ENCODE peak calls at places on chromosomes 5 and 9, in ten cellular contexts. T, G, W, Y, V, J, Z, P, I and B are unnamed samples.
A peak's percentile ranks its signal among the peaks of the same experiment; 100 is the strongest.

GRCh38 chr9:96163712-96164111 is 138.3 kb downstream of the HSD17B3 start:
- DNase-seq in W (no peak), V (no peak), G (no peak), J (no peak), Z (no peak), T (no peak), I (no peak), Y (no peak), P (no peak), B (no peak)

GRCh38 chr9:88530051-88530450 is 4.9 kb upstream of the NXNL2 start:
- DNase-seq in V (no peak), G (no peak), Z (no peak), T (no peak), W (peak; percentile 41), Y (no peak), P (no peak), J (no peak), I (peak; percentile 69), B (no peak)

GRCh38 chr9:113164536-113165300 is 13.9 kb downstream of the SLC31A2 start:
- DNase-seq in J (no peak), Z (no peak), Y (peak; percentile 25), I (no peak), G (no peak), P (no peak), T (no peak), W (no peak), V (no peak), B (peak; percentile 82)

GRCh38 chr5:86757824-86758223 is 140.1 kb downstream of the COX7C start:
- DNase-seq in G (no peak), P (no peak), I (peak; percentile 75), Z (no peak), Y (no peak), T (no peak), W (no peak), J (no peak), V (no peak), B (no peak)

GRCh38 chr5:73534001-73534547 is 31.4 kb downstream of the ANKRA2 start:
- DNase-seq in G (no peak), I (no peak), T (no peak), W (no peak), Y (no peak), J (no peak), Z (no peak), V (no peak), P (no peak), B (no peak)

GRCh38 chr9:98367923-98368322 is 112.5 kb upstream of the TBC1D2 start:
- DNase-seq in W (no peak), V (no peak), T (no peak), Z (no peak), I (no peak), Y (no peak), G (no peak), P (no peak), J (no peak), B (no peak)

GRCh38 chr9:95189230-95190098 is 128.0 kb downstream of the FANCC start:
- DNase-seq in P (peak; percentile 71), I (no peak), G (no peak), Y (no peak), V (no peak), W (peak; percentile 48), T (no peak), J (no peak), Z (no peak), B (no peak)

GRCh38 chr5:40442346-40442745 is 237.4 kb upstream of the PTGER4 start:
- DNase-seq in G (no peak), P (peak; percentile 38), Z (no peak), W (no peak), Y (no peak), J (no peak), V (no peak), T (no peak), I (peak; percentile 12), B (no peak)

GRCh38 chr5:170533383-170533782 is 29.6 kb downstream of the KCNIP1 start:
- DNase-seq in Z (no peak), V (no peak), I (no peak), J (peak; percentile 31), Y (no peak), T (no peak), W (no peak), P (no peak), G (no peak), B (no peak)

GRCh38 chr5:115366223-115366622 is 69.8 kb upstream of the CCDC112 start:
- DNase-seq in G (no peak), I (peak; percentile 81), Z (no peak), J (no peak), W (no peak), P (peak; percentile 66), T (no peak), Y (no peak), V (no peak), B (no peak)

GRCh38 chr5:151751091-151751490 is 7.3 kb downstream of the ATOX1 start:
- DNase-seq in W (no peak), I (peak; percentile 67), T (peak; percentile 72), Y (no peak), V (no peak), G (no peak), P (no peak), Z (no peak), J (no peak), B (no peak)

GRCh38 chr9:7656648-7657047 is 142.9 kb downstream of the DMAC1 start:
- DNase-seq in V (no peak), P (no peak), G (no peak), J (no peak), Z (no peak), W (no peak), Y (no peak), I (peak; percentile 3), T (no peak), B (no peak)

GRCh38 chr9:93680445-93681315 is 104.3 kb downstream of the PHF2 start:
- DNase-seq in J (peak; percentile 43), Z (no peak), Y (no peak), G (no peak), P (no peak), W (peak; percentile 5), I (no peak), T (peak; percentile 62), V (no peak), B (peak; percentile 13)

GRCh38 chr9:137524597-137525317 is 25.4 kb downstream of the PNPLA7 start:
- DNase-seq in G (no peak), Z (no peak), V (no peak), W (no peak), T (no peak), J (no peak), P (no peak), I (no peak), Y (no peak), B (no peak)

GRCh38 chr9:135604437-135605237 is 34.7 kb downstream of the GLT6D1 start:
- DNase-seq in P (no peak), V (no peak), J (no peak), Y (no peak), G (no peak), I (no peak), Z (no peak), T (peak; percentile 61), W (no peak), B (peak; percentile 17)

GRCh38 chr5:181133610-181134231 is 2.8 kb upstream of the OR2V1 start:
- DNase-seq in I (peak; percentile 97), Z (no peak), G (no peak), W (no peak), T (no peak), Y (peak; percentile 43), P (peak; percentile 26), V (no peak), J (no peak), B (peak; percentile 86)

GRCh38 chr5:138503487-138504270 is 38.4 kb downstream of the EGR1 start:
- DNase-seq in P (peak; percentile 80), G (peak; percentile 57), W (peak; percentile 27), Y (peak; percentile 54), I (peak; percentile 66), T (no peak), Z (peak; percentile 12), V (peak; percentile 2), J (peak; percentile 81), B (peak; percentile 46)

GRCh38 chr9:94860678-94861588 is 134.4 kb downstream of the AOPEP start:
- DNase-seq in W (no peak), P (no peak), G (no peak), Z (peak; percentile 60), T (no peak), I (no peak), V (peak; percentile 56), J (no peak), Y (no peak), B (no peak)

GRCh38 chr9:4303002-4303401 is 3.1 kb upstream of the GLIS3 start:
- DNase-seq in Y (no peak), W (no peak), Z (no peak), G (no peak), I (peak; percentile 34), J (no peak), V (no peak), P (peak; percentile 47), T (no peak), B (no peak)

GRCh38 chr5:5432020-5432707 is 9.7 kb downstream of the ICE1 start:
- DNase-seq in I (peak; percentile 47), Z (no peak), G (no peak), Y (no peak), J (no peak), P (no peak), T (no peak), V (no peak), W (no peak), B (no peak)
- H3K4me1 ChIP-seq in I (peaks cover 11% of the 10 kb centered on the region), Z (peaks cover 18% of the 10 kb centered on the region), G (no peaks in the 10 kb centered on the region), Y (peaks cover 19% of the 10 kb centered on the region), J (peaks cover 5% of the 10 kb centered on the region), P (no peaks in the 10 kb centered on the region), T (peaks cover 10% of the 10 kb centered on the region), V (peaks cover 10% of the 10 kb centered on the region), W (peaks cover 6% of the 10 kb centered on the region), B (no peaks in the 10 kb centered on the region)

DNA sequence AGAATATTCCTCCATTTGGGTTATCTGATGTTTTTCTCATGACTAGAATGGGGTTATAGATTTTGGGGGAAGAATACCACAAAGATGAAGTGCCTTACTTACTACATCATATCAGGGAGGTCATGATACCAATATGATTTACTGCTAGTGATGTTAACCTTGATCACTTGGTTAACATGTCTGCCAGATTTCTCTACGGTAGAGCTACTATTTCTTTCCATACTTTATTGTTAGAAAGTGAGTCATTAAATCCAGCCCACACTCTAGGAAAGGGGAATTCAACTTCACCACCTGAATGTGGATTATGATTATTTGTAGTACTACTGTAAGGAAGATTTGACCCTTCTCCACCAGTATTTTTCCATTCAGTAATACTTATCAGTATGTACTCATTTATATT is 64.7 kb downstream of the UBE2R2 start:
- DNase-seq in V (no peak), J (no peak), W (no peak), G (no peak), Z (no peak), I (peak; percentile 10), T (no peak), Y (no peak), P (no peak), B (no peak)
- H3K4me1 ChIP-seq in V (peaks cover 4% of the 10 kb centered on the region), J (peaks cover 7% of the 10 kb centered on the region), W (peaks cover 8% of the 10 kb centered on the region), G (peaks cover 3% of the 10 kb centered on the region), Z (peaks cover 4% of the 10 kb centered on the region), I (peaks cover 8% of the 10 kb centered on the region), T (peaks cover 19% of the 10 kb centered on the region), Y (peaks cover 65% of the 10 kb centered on the region), P (peaks cover 19% of the 10 kb centered on the region), B (peaks cover 22% of the 10 kb centered on the region)

GRCh38 chr5:177427919-177428573 is 1.6 kb downstream of the GRK6 start:
- DNase-seq in P (no peak), V (no peak), Y (no peak), G (no peak), J (peak; percentile 45), W (no peak), T (peak; percentile 69), Z (no peak), I (no peak), B (no peak)
- H3K4me1 ChIP-seq in P (peaks cover 9% of the 10 kb centered on the region), V (peaks cover 66% of the 10 kb centered on the region), Y (peaks cover 23% of the 10 kb centered on the region), G (peaks cover 15% of the 10 kb centered on the region), J (no peaks in the 10 kb centered on the region), W (peaks cover 11% of the 10 kb centered on the region), T (peaks cover 52% of the 10 kb centered on the region), Z (peaks cover 78% of the 10 kb centered on the region), I (peaks cover 19% of the 10 kb centered on the region), B (peaks cover 32% of the 10 kb centered on the region)

GRCh38 chr5:111999286-111999685 is 242.3 kb upstream of the NREP start:
- DNase-seq in Z (no peak), T (no peak), P (no peak), I (peak; percentile 17), V (no peak), Y (no peak), W (no peak), G (no peak), J (no peak), B (no peak)
- H3K4me1 ChIP-seq in Z (no peaks in the 10 kb centered on the region), T (no peaks in the 10 kb centered on the region), P (no peaks in the 10 kb centered on the region), I (peaks cover 27% of the 10 kb centered on the region), V (no peaks in the 10 kb centered on the region), Y (no peaks in the 10 kb centered on the region), W (no peaks in the 10 kb centered on the region), G (no peaks in the 10 kb centered on the region), J (no peaks in the 10 kb centered on the region), B (no peaks in the 10 kb centered on the region)